ENCODE peak calls at places on chromosomes 11 and 22, in five cellular contexts. One of them, this sample, is unnamed.

GRCh38 chr11:68297812-68298658 is 14.4 kb upstream of the LRP5 start:
- DNase-seq in fibroblast of lung: peak; percentile 61
- DNase-seq in endodermal cell: peak; percentile 93
- DNase-seq in HepG2: peak; percentile 98
- DNase-seq in uterus: peak; percentile 87
- DNase-seq in this sample: peak; percentile 83

GRCh38 chr11:2465201-2466068 is 20.6 kb downstream of the KCNQ1 start:
- DNase-seq in HepG2: no peak
- DNase-seq in fibroblast of lung: no peak
- DNase-seq in endodermal cell: peak; percentile 35
- DNase-seq in uterus: no peak
- DNase-seq in this sample: no peak

GRCh38 chr11:100918551-100919500 is 210.8 kb downstream of the PGR start:
- DNase-seq in fibroblast of lung: peak; percentile 26
- DNase-seq in HepG2: no peak
- DNase-seq in uterus: no peak
- DNase-seq in endodermal cell: no peak
- DNase-seq in this sample: no peak

GRCh38 chr22:27603823-27604190 is 197.7 kb downstream of the MN1 start:
- DNase-seq in fibroblast of lung: no peak
- DNase-seq in uterus: no peak
- DNase-seq in endodermal cell: no peak
- DNase-seq in HepG2: no peak
- DNase-seq in this sample: no peak

GRCh38 chr11:70397983-70398833 is at the start of gene CTTN:
- DNase-seq in fibroblast of lung: peak; percentile 84
- DNase-seq in endodermal cell: peak; percentile 97
- DNase-seq in HepG2: peak; percentile 79
- DNase-seq in uterus: peak; percentile 89
- DNase-seq in this sample: peak; percentile 94

GRCh38 chr11:73856001-73856663 is 20.5 kb downstream of the COA4 start:
- DNase-seq in fibroblast of lung: no peak
- DNase-seq in HepG2: no peak
- DNase-seq in endodermal cell: no peak
- DNase-seq in uterus: no peak
- DNase-seq in this sample: no peak

GRCh38 chr11:76203937-76204336 is 2.4 kb downstream of the WNT11 start:
- DNase-seq in endodermal cell: no peak
- DNase-seq in HepG2: no peak
- DNase-seq in fibroblast of lung: no peak
- DNase-seq in uterus: no peak
- DNase-seq in this sample: no peak

GRCh38 chr11:3093281-3094191 is 36.3 kb upstream of the CARS1 start:
- DNase-seq in uterus: peak; percentile 15
- DNase-seq in endodermal cell: peak; percentile 75
- DNase-seq in fibroblast of lung: no peak
- DNase-seq in HepG2: peak; percentile 21
- DNase-seq in this sample: no peak

GRCh38 chr22:22945195-22945594 is 57.6 kb downstream of the IGLL5 start:
- DNase-seq in endodermal cell: no peak
- DNase-seq in fibroblast of lung: no peak
- DNase-seq in uterus: no peak
- DNase-seq in HepG2: no peak
- DNase-seq in this sample: no peak

GRCh38 chr22:38230108-38230825 is 28.5 kb downstream of the MAFF start:
- DNase-seq in endodermal cell: peak; percentile 76
- DNase-seq in fibroblast of lung: peak; percentile 47
- DNase-seq in uterus: no peak
- DNase-seq in HepG2: peak; percentile 20
- DNase-seq in this sample: no peak

GRCh38 chr11:11976476-11977187 is 31.8 kb downstream of the DKK3 start:
- DNase-seq in uterus: no peak
- DNase-seq in HepG2: no peak
- DNase-seq in fibroblast of lung: no peak
- DNase-seq in endodermal cell: peak; percentile 49
- DNase-seq in this sample: no peak

DNA sequence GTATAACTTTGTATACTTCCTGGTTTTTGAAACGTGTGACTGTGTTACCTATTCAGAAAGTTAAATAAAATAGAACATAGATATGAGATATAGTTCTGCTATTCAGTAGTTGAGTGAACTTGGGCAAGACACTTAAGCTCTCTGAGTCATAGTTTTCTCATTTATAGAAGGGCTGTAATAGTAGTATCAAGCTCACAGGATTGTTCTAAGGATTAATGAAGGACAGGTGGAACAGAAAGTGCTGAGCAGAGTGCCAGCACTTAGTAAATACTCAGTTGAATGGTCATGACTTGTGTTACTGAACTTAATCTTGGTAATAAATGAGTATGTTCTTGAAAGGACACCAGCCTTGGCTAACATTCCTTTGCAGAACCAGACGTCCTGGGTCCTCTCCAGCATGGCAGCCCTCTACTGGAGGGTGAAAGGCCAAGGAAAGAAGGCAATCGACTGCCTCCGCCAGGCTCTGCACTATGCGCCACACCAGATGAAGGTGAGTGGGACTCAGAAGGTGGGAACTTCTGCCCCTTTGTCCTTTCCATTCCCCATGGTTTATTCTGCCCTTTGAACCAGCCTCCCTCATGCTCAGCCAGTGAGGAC is 131.2 kb downstream of the TTC17 start:
- DNase-seq in fibroblast of lung: no peak
- DNase-seq in endodermal cell: no peak
- DNase-seq in uterus: no peak
- DNase-seq in HepG2: no peak
- DNase-seq in this sample: no peak
- H3K36me3 ChIP-seq in fibroblast of lung: peaks cover 5% of the 10 kb centered on the region
- H3K36me3 ChIP-seq in endodermal cell: peaks cover 58% of the 10 kb centered on the region
- H3K36me3 ChIP-seq in uterus: no peaks in the 10 kb centered on the region
- H3K36me3 ChIP-seq in HepG2: peaks cover 10% of the 10 kb centered on the region
- H3K36me3 ChIP-seq in this sample: peaks cover 8% of the 10 kb centered on the region

DNA sequence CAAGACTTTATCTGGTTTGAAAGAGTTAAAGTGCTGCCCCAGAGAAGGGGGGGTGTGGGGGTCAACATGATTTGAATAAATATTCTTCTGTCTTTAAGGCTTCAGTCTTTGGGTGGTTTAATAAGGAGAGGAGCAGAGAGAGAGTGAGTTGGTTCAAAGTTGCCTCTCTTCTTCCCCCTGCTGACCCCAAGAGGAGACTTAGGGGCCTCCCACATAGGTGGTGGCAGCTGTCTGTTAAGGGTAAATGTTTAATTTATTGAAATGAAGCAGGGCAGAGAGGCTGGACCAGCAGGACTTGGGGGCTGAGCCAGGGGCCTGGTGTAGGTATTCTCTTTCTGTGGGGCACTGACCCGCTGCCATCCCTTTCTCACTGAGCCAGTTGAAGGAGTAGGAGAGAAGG is 5.5 kb downstream of the POU2F3 start:
- DNase-seq in HepG2: no peak
- DNase-seq in fibroblast of lung: no peak
- DNase-seq in endodermal cell: no peak
- DNase-seq in uterus: no peak
- DNase-seq in this sample: no peak
- H3K27me3 ChIP-seq in HepG2: peaks cover 12% of the 10 kb centered on the region
- H3K27me3 ChIP-seq in fibroblast of lung: peaks cover 11% of the 10 kb centered on the region
- H3K27me3 ChIP-seq in endodermal cell: peaks cover 18% of the 10 kb centered on the region
- H3K27me3 ChIP-seq in uterus: peaks cover 9% of the 10 kb centered on the region
- H3K27me3 ChIP-seq in this sample: peaks cover 6% of the 10 kb centered on the region

GRCh38 chr11:110434952-110435779 is 5.4 kb downstream of the FDX1 start:
- DNase-seq in HepG2: peak; percentile 15
- DNase-seq in fibroblast of lung: peak; percentile 8
- DNase-seq in endodermal cell: peak; percentile 70
- DNase-seq in uterus: no peak
- DNase-seq in this sample: no peak
- H3K4me1 ChIP-seq in HepG2: peaks cover 26% of the 10 kb centered on the region
- H3K4me1 ChIP-seq in fibroblast of lung: peaks cover 2% of the 10 kb centered on the region
- H3K4me1 ChIP-seq in endodermal cell: peaks cover 8% of the 10 kb centered on the region
- H3K4me1 ChIP-seq in uterus: no peaks in the 10 kb centered on the region
- H3K4me1 ChIP-seq in this sample: peaks cover 54% of the 10 kb centered on the region

GRCh38 chr11:44915621-44916020 is 35.1 kb downstream of the TP53I11 start:
- DNase-seq in fibroblast of lung: no peak
- DNase-seq in endodermal cell: no peak
- DNase-seq in uterus: no peak
- DNase-seq in HepG2: no peak
- DNase-seq in this sample: no peak

GRCh38 chr11:44916316-44916715 is 34.4 kb downstream of the TP53I11 start:
- DNase-seq in endodermal cell: no peak
- DNase-seq in HepG2: no peak
- DNase-seq in fibroblast of lung: no peak
- DNase-seq in uterus: no peak
- DNase-seq in this sample: no peak

GRCh38 chr11:44914105-44914504 is 36.6 kb downstream of the TP53I11 start:
- DNase-seq in HepG2: no peak
- DNase-seq in fibroblast of lung: no peak
- DNase-seq in endodermal cell: no peak
- DNase-seq in uterus: no peak
- DNase-seq in this sample: no peak

GRCh38 chr11:44917741-44918140 is 32.9 kb downstream of the TP53I11 start:
- DNase-seq in fibroblast of lung: no peak
- DNase-seq in endodermal cell: no peak
- DNase-seq in uterus: no peak
- DNase-seq in HepG2: no peak
- DNase-seq in this sample: no peak

DNA sequence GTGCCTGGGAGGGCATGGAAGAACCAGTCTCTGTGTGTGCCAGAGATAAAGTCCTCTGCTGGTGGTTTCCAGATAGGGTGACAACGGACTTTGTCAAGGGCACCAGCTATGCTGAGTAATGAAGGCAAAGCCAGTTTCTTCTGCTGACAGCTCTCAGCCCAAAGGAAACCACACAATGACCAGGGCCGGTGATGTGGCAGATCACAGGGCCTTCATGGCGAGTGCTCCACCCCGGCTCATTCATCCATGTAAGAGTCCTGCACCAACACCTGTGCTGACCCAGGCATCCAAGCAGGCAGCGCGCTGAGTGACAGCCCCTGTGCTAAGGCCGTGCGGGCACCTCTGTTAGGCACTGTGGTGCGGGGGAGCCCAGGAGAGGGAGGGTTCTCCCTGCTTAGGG is 33.9 kb downstream of the TP53I11 start:
- DNase-seq in uterus: no peak
- DNase-seq in HepG2: no peak
- DNase-seq in fibroblast of lung: no peak
- DNase-seq in endodermal cell: no peak
- DNase-seq in this sample: no peak
- H3K36me3 ChIP-seq in uterus: no peaks in the 10 kb centered on the region
- H3K36me3 ChIP-seq in HepG2: no peaks in the 10 kb centered on the region
- H3K36me3 ChIP-seq in fibroblast of lung: no peaks in the 10 kb centered on the region
- H3K36me3 ChIP-seq in endodermal cell: no peaks in the 10 kb centered on the region
- H3K36me3 ChIP-seq in this sample: no peaks in the 10 kb centered on the region

DNA sequence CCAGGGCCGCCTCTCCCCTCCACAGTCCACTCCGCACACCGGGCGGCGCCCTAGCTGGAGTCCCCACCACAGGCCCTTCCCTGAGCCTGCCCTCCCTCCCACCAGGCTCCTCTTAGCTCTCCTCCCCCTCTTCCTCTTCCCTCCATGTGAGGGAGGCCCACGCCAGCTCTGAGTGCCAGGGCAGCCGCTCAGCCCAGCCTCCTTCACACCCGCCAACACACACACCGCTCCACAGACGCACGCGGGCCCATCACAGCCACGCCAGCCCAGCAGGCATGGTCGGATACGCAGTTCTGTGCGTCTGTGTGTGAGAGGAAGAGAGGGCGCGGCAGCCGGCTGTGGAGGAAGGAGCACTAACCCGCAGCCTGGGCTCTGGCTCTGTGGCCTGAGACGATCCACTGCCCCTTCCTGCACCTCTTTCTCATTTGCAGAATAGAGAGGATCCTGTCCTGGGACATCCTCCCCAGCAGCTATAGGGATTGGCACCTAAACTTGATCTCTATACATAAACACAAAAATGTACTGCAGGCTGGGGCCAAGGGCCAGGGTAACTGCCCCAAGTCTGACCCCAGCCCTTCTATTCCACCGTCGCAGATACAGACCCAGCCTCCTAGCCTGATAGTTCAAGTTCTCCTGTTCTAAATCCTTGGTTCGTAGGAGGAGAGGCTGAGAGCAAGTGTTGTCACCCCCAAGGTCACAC is 3.5 kb downstream of the CHRM4 start:
- DNase-seq in uterus: no peak
- DNase-seq in fibroblast of lung: no peak
- DNase-seq in HepG2: no peak
- DNase-seq in endodermal cell: no peak
- DNase-seq in this sample: no peak
- H3K27me3 ChIP-seq in uterus: peaks cover 19% of the 10 kb centered on the region
- H3K27me3 ChIP-seq in fibroblast of lung: peaks cover 33% of the 10 kb centered on the region
- H3K27me3 ChIP-seq in HepG2: peaks cover 13% of the 10 kb centered on the region
- H3K27me3 ChIP-seq in endodermal cell: peaks cover 70% of the 10 kb centered on the region
- H3K27me3 ChIP-seq in this sample: peaks cover 58% of the 10 kb centered on the region

GRCh38 chr11:13291794-13292193 is 14.2 kb downstream of the BMAL1 start:
- DNase-seq in fibroblast of lung: peak; percentile 54
- DNase-seq in uterus: no peak
- DNase-seq in HepG2: no peak
- DNase-seq in endodermal cell: peak; percentile 1
- DNase-seq in this sample: no peak
- H3K4me1 ChIP-seq in fibroblast of lung: peaks cover 12% of the 10 kb centered on the region
- H3K4me1 ChIP-seq in uterus: no peaks in the 10 kb centered on the region
- H3K4me1 ChIP-seq in HepG2: no peaks in the 10 kb centered on the region
- H3K4me1 ChIP-seq in endodermal cell: no peaks in the 10 kb centered on the region
- H3K4me1 ChIP-seq in this sample: peaks cover 81% of the 10 kb centered on the region

GRCh38 chr11:108242422-108242821 is 19.6 kb downstream of the ATM start:
- DNase-seq in uterus: no peak
- DNase-seq in endodermal cell: no peak
- DNase-seq in fibroblast of lung: no peak
- DNase-seq in HepG2: no peak
- DNase-seq in this sample: no peak
- H3K36me3 ChIP-seq in uterus: peaks cover 3% of the 10 kb centered on the region
- H3K36me3 ChIP-seq in endodermal cell: peaks cover 30% of the 10 kb centered on the region
- H3K36me3 ChIP-seq in fibroblast of lung: no peaks in the 10 kb centered on the region
- H3K36me3 ChIP-seq in HepG2: peaks cover 5% of the 10 kb centered on the region
- H3K36me3 ChIP-seq in this sample: no peaks in the 10 kb centered on the region

DNA sequence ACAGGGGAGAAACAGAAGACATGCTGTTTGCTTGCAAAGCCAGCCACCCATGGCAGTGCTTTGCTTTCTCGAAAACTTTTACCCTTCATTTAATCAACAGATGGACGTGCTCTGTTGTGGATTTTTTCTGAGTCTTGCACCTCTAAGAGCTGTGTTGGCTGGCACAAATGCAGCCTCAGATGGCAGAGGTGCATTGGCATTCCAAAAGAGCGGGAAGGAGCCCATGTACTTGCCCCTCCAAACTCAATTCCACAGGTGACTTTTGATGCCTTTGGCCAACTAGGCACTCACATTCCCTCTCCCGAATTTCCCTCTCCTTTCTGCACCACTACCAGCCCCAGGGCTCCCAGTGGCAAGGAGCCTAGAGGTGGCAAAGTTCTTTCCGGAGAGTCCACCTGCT is 1.2 kb downstream of the KIRREL3 start:
- DNase-seq in fibroblast of lung: no peak
- DNase-seq in HepG2: no peak
- DNase-seq in endodermal cell: no peak
- DNase-seq in uterus: no peak
- DNase-seq in this sample: no peak
- H3K27me3 ChIP-seq in fibroblast of lung: no peaks in the 10 kb centered on the region
- H3K27me3 ChIP-seq in HepG2: peaks cover 3% of the 10 kb centered on the region
- H3K27me3 ChIP-seq in endodermal cell: peaks cover 91% of the 10 kb centered on the region
- H3K27me3 ChIP-seq in uterus: peaks cover 17% of the 10 kb centered on the region
- H3K27me3 ChIP-seq in this sample: peaks cover 74% of the 10 kb centered on the region

This sample was measured in psoas muscle.